ENCODE peak calls at places on chromosomes 5 and 9, in ten cellular contexts. K is T-helper 22 cell, W is brain microvascular endothelial cell, B is OCI-LY7, Q is amniotic stem cell, J is putamen, V is fibroblast of pulmonary artery, F is EH, L is dorsolateral prefrontal cortex, C is NCI-H446 treated with DMSO at 0.1 percent for 48 hours. H is an unnamed sample.
A peak's percentile ranks its signal among the peaks of the same experiment; 100 is the strongest.

GRCh38 chr5:175895701-175896102 is 24.3 kb downstream of the CPLX2 start:
- DNase-seq in V (no peak), K (peak; percentile 55), F (no peak), B (peak; percentile 40), J (no peak), L (no peak), Q (no peak), W (no peak), C (no peak), H (no peak)

GRCh38 chr5:1294839-1295649 is at the start of gene TERT:
- DNase-seq in V (no peak), C (no peak), K (peak; percentile 55), Q (no peak), B (peak; percentile 91), F (peak; percentile 52), J (no peak), L (no peak), W (no peak), H (no peak)

GRCh38 chr9:2427016-2427891 is 194.3 kb upstream of the VLDLR start:
- DNase-seq in L (no peak), W (no peak), F (peak; percentile 28), B (no peak), V (no peak), C (no peak), K (no peak), Q (no peak), J (no peak), H (no peak)

GRCh38 chr5:127386557-127386956 is 96.0 kb downstream of the MEGF10 start:
- DNase-seq in J (no peak), V (peak; percentile 34), F (peak; percentile 80), L (no peak), C (no peak), W (peak; percentile 77), Q (peak; percentile 38), K (no peak), B (no peak), H (no peak)

GRCh38 chr5:61575581-61575980 is 243.5 kb downstream of the ZSWIM6 start:
- DNase-seq in C (no peak), J (no peak), F (no peak), Q (no peak), L (no peak), V (no peak), K (no peak), B (no peak), W (no peak), H (no peak)

GRCh38 chr9:18149457-18150011 is 324.4 kb upstream of the ADAMTSL1 start:
- DNase-seq in C (no peak), V (peak; percentile 11), W (no peak), K (no peak), F (no peak), B (no peak), J (no peak), L (no peak), Q (no peak), H (no peak)

GRCh38 chr9:23467276-23467675 is 358.8 kb downstream of the ELAVL2 start:
- DNase-seq in Q (no peak), K (no peak), L (no peak), B (no peak), C (no peak), W (no peak), F (no peak), J (no peak), V (no peak), H (no peak)

GRCh38 chr5:72138943-72139467 is 31.7 kb downstream of the MAP1B start:
- DNase-seq in B (no peak), F (peak; percentile 96), K (no peak), W (peak; percentile 94), C (no peak), Q (peak; percentile 89), V (peak; percentile 88), L (no peak), J (peak; percentile 48), H (no peak)

GRCh38 chr9:113536483-113537226 is 73.1 kb downstream of the RGS3 start:
- DNase-seq in W (no peak), V (no peak), F (peak; percentile 21), C (peak; percentile 60), B (no peak), Q (no peak), L (peak; percentile 97), J (no peak), K (no peak), H (peak; percentile 80)

GRCh38 chr5:35438786-35439185 is 178.9 kb upstream of the SPEF2 start:
- DNase-seq in C (no peak), V (no peak), L (no peak), F (peak; percentile 4), B (no peak), K (no peak), W (peak; percentile 39), J (no peak), Q (no peak), H (no peak)

GRCh38 chr5:139958749-139959148 is 84.3 kb downstream of the NRG2 start:
- DNase-seq in J (no peak), F (no peak), V (no peak), B (no peak), C (no peak), L (no peak), W (no peak), K (no peak), Q (no peak), H (no peak)

H was measured in C1 segment of cervical spinal cord.